ENCODE peak calls at places on chromosomes 11 and 22, in ten cellular contexts. M is IMR-90, V is heart left ventricle, L is endothelial cell of umbilical vein, Y is ovary, K is GM12878, C is uterus, X is gastrocnemius medialis, H is stomach, O is body of pancreas. Z is an unnamed sample.
A peak's percentile ranks its signal among the peaks of the same experiment; 100 is the strongest.

GRCh38 chr22:20111045-20111688 is 4.7 kb upstream of the RANBP1 start:
- DNase-seq in H (no peak), C (no peak), O (no peak), L (peak; percentile 23), K (no peak), M (peak; percentile 5), Y (no peak), V (peak; percentile 24), X (no peak), Z (no peak)

GRCh38 chr11:124195419-124195734 is 12.2 kb downstream of the OR10D3 start:
- DNase-seq in C (no peak), H (no peak), K (no peak), V (no peak), O (no peak), Y (no peak), L (no peak), M (no peak), X (no peak), Z (no peak)

GRCh38 chr11:61505640-61506155 is 2.9 kb upstream of the LRRC10B start:
- DNase-seq in K (no peak), C (no peak), Y (no peak), V (no peak), H (no peak), L (no peak), X (no peak), M (no peak), O (no peak), Z (no peak)

GRCh38 chr11:122850076-122850631 is 11.9 kb downstream of the CRTAM start:
- DNase-seq in C (no peak), X (no peak), L (no peak), M (peak; percentile 57), V (no peak), H (no peak), K (no peak), O (no peak), Y (no peak), Z (no peak)

GRCh38 chr11:68379216-68379615 is 66.8 kb downstream of the LRP5 start:
- DNase-seq in C (no peak), M (no peak), L (peak; percentile 48), O (no peak), H (no peak), Y (no peak), V (no peak), X (no peak), K (no peak), Z (no peak)

GRCh38 chr11:108069947-108070346 is 51.4 kb upstream of the ACAT1 start:
- DNase-seq in Y (no peak), M (peak; percentile 75), C (no peak), V (no peak), H (no peak), K (peak; percentile 4), X (no peak), O (no peak), L (peak; percentile 29), Z (no peak)

GRCh38 chr22:40116496-40117200 is 61.1 kb upstream of the TNRC6B start:
- DNase-seq in H (no peak), M (no peak), X (no peak), Y (no peak), L (no peak), K (no peak), C (no peak), V (no peak), O (no peak), Z (no peak)

GRCh38 chr11:72350752-72351151 is 83.6 kb downstream of the CLPB start:
- DNase-seq in L (no peak), V (no peak), O (no peak), M (peak; percentile 24), C (no peak), X (no peak), H (no peak), Y (no peak), K (no peak), Z (no peak)

GRCh38 chr11:69339916-69340565 is 46.1 kb downstream of the MYEOV start:
- DNase-seq in Y (no peak), M (no peak), V (no peak), K (no peak), O (no peak), C (no peak), X (no peak), H (peak; percentile 11), L (no peak), Z (no peak)

GRCh38 chr11:65625628-65626342 is 10.2 kb downstream of the PCNX3 start:
- DNase-seq in L (peak; percentile 56), Y (no peak), K (no peak), M (no peak), H (peak; percentile 76), C (no peak), V (peak; percentile 78), O (peak; percentile 67), X (peak; percentile 46), Z (no peak)

GRCh38 chr11:114163231-114163631 is 103.7 kb downstream of the ZBTB16 start:
- DNase-seq in H (peak; percentile 55), V (no peak), C (peak; percentile 91), Y (no peak), K (no peak), M (peak; percentile 5), X (peak; percentile 86), O (peak; percentile 65), L (no peak), Z (peak; percentile 73)
- H3K27ac ChIP-seq in H (peak overlapping the region; percentile 95), V (peak overlapping the region; percentile 97), C (peak overlapping the region; percentile 98), Y (peak overlapping the region; percentile 85), K (no peak overlapping the region), M (no peak overlapping the region), X (peak overlapping the region; percentile 99), O (peak overlapping the region; percentile 98), L (peak overlapping the region; percentile 91), Z (peak overlapping the region; percentile 95)

GRCh38 chr11:45846974-45847907 is at the start of gene CRY2:
- DNase-seq in L (peak; percentile 98), C (peak; percentile 99), O (peak; percentile 99), X (peak; percentile 99), V (peak; percentile 99), M (peak; percentile 96), H (peak; percentile 100), Y (peak; percentile 100), K (peak; percentile 90), Z (peak; percentile 100)

GRCh38 chr11:45846174-45846675 is 1.1 kb upstream of the CRY2 start:
- DNase-seq in K (no peak), H (no peak), L (no peak), V (no peak), C (no peak), Y (no peak), O (no peak), M (no peak), X (no peak), Z (no peak)

GRCh38 chr11:45850446-45850845 is 3.2 kb downstream of the CRY2 start:
- DNase-seq in V (no peak), L (no peak), C (no peak), O (no peak), H (no peak), Y (no peak), K (no peak), X (no peak), M (peak; percentile 67), Z (no peak)

GRCh38 chr11:45848654-45849081 is 1.4 kb downstream of the CRY2 start:
- DNase-seq in H (peak; percentile 60), K (no peak), C (no peak), M (no peak), X (no peak), Y (no peak), O (peak; percentile 73), V (no peak), L (no peak), Z (no peak)

DNA sequence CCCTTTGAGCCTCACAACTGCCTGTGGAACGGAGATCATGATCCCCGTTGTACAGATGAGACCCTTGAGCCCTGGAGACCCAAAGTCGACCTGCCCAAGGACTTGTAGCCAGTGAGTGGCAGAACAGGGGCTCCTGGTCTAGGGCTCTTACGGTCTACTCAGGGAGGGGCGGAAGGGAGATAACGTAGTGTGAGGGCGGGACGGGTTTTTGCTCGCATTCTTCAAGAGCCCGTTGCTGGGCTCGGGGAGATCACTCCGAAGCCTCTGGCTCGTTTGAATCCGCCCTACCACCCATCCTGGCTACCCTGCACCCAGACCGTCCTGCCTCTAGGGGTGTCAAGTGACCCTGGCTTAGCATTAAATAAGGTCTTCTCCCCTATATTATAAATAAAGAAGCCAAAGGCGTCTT is 637 bp downstream of the CRY2 start:
- DNase-seq in C (peak; percentile 48), L (peak; percentile 68), K (no peak), H (peak; percentile 66), Y (peak; percentile 52), X (peak; percentile 49), O (peak; percentile 67), M (peak; percentile 64), V (peak; percentile 57), Z (no peak)
- TF ChIP-seq POLR2A in C (no peak), L (no peak), K (no peak), H (no peak), Y (no peak), X (no peak), O (no peak), M (peak; percentile 3), V (no peak), Z (no peak)

GRCh38 chr11:48087974-48088681 is 107.8 kb downstream of the PTPRJ start:
- DNase-seq in M (no peak), K (no peak), Y (no peak), O (peak; percentile 61), C (no peak), H (peak; percentile 67), V (peak; percentile 53), X (no peak), L (peak; percentile 41), Z (no peak)

GRCh38 chr11:48087422-48087821 is 107.1 kb downstream of the PTPRJ start:
- DNase-seq in K (no peak), M (no peak), X (no peak), L (no peak), H (no peak), C (no peak), V (no peak), Y (no peak), O (no peak), Z (no peak)

GRCh38 chr11:48090174-48090573 is 109.8 kb downstream of the PTPRJ start:
- DNase-seq in V (no peak), C (no peak), K (no peak), L (no peak), X (no peak), Y (peak; percentile 4), H (no peak), O (no peak), M (no peak), Z (no peak)

GRCh38 chr11:48091426-48092102 is 111.2 kb downstream of the PTPRJ start:
- DNase-seq in Y (no peak), C (no peak), K (no peak), X (no peak), M (no peak), H (no peak), L (no peak), V (no peak), O (no peak), Z (no peak)

DNA sequence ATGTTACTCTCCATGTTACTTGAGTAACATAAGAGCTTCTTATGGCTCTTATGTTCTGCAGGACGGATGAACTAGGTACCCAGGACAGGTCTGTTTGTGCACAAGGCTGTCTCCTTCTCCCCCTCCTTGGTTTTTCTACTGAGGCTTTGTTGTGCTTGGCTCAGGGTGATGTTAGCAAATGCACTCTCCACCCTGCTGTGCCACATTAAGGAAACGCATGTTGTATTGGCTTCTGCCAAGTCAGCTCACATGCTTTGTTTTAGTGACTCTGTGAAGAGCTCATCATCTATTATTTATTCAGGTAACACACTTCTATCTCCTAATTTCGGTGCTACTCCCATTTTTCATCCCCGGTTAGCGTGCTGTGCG is 108.3 kb downstream of the PTPRJ start:
- DNase-seq in C (no peak), H (no peak), Y (no peak), L (peak; percentile 49), O (no peak), M (no peak), V (no peak), X (no peak), K (no peak), Z (no peak)
- H3K27ac ChIP-seq in C (no peak overlapping the region), H (peak overlapping the region; percentile 20), Y (no peak overlapping the region), L (no peak overlapping the region), O (peak overlapping the region; percentile 14), M (no peak overlapping the region), V (no peak overlapping the region), X (no peak overlapping the region), K (no peak overlapping the region), Z (no peak overlapping the region)

GRCh38 chr22:36325163-36326031 is 62.4 kb downstream of the MYH9 start:
- DNase-seq in X (peak; percentile 55), K (no peak), Y (peak; percentile 53), C (peak; percentile 86), L (peak; percentile 64), O (peak; percentile 30), H (peak; percentile 79), V (peak; percentile 71), M (peak; percentile 86), Z (peak; percentile 82)
- TF ChIP-seq POLR2A in X (peak; percentile 8), K (no peak), Y (no peak), C (peak; percentile 53), L (no peak), O (no peak), H (no peak), V (no peak), M (peak; percentile 9), Z (peak; percentile 26)

Z was measured in tibial nerve.